ENCODE peak calls at places on chromosomes 3 and 15, in six cellular contexts. H, P, D, V, X and J are unnamed samples. For H3K27me3, the result is how much of the 10 kb centered on the place peaks cover.

GRCh38 chr15:88504445-88504844 is 36.9 kb downstream of the MRPS11 start:
- DNase-seq in V (no peak), H (no peak), D (no peak), X (no peak), P (no peak), J (no peak)

GRCh38 chr15:96362759-96363678 is 32.5 kb downstream of the NR2F2 start:
- DNase-seq in V (no peak), H (peak), X (no peak), P (no peak), D (no peak), J (no peak)

GRCh38 chr3:48226959-48227358 is 3.7 kb downstream of the CAMP start:
- DNase-seq in V (no peak), P (peak), H (no peak), D (no peak), X (no peak), J (no peak)

GRCh38 chr3:94162700-94163099 is 99.8 kb downstream of the NSUN3 start:
- DNase-seq in D (no peak), V (no peak), H (no peak), P (no peak), X (no peak), J (no peak)

GRCh38 chr3:134803051-134803505 is 8.0 kb downstream of the EPHB1 start:
- DNase-seq in V (no peak), P (no peak), D (no peak), H (no peak), X (no peak), J (no peak)

GRCh38 chr3:156311930-156312329 is 191.6 kb downstream of the KCNAB1 start:
- DNase-seq in V (no peak), H (no peak), P (no peak), D (no peak), X (no peak), J (no peak)

GRCh38 chr3:139646505-139646904 is 31.3 kb downstream of the NMNAT3 start:
- DNase-seq in H (no peak), X (no peak), P (no peak), V (no peak), D (no peak), J (no peak)

GRCh38 chr3:105254154-105254553 is 112.6 kb upstream of the ALCAM start:
- DNase-seq in P (no peak), H (no peak), X (no peak), D (no peak), V (no peak), J (no peak)

GRCh38 chr3:69628956-69629355 is 110.3 kb upstream of the MITF start:
- DNase-seq in V (no peak), H (no peak), P (no peak), X (no peak), D (no peak), J (no peak)

GRCh38 chr3:106428565-106428994 is 559.8 kb upstream of the CBLB start:
- DNase-seq in D (no peak), X (no peak), H (no peak), P (no peak), V (no peak), J (no peak)

GRCh38 chr15:80710635-80711553 is 15.8 kb downstream of the ABHD17C start:
- DNase-seq in V (no peak), H (no peak), P (no peak), D (no peak), X (no peak), J (no peak)

GRCh38 chr3:102018544-102018943 is 169.2 kb downstream of the NFKBIZ start:
- DNase-seq in V (no peak), P (no peak), H (no peak), X (no peak), D (no peak), J (no peak)
- H3K27me3 ChIP-seq in V (under half), P (under half), H (under half), X (under half), D (under half), J (under half)

DNA sequence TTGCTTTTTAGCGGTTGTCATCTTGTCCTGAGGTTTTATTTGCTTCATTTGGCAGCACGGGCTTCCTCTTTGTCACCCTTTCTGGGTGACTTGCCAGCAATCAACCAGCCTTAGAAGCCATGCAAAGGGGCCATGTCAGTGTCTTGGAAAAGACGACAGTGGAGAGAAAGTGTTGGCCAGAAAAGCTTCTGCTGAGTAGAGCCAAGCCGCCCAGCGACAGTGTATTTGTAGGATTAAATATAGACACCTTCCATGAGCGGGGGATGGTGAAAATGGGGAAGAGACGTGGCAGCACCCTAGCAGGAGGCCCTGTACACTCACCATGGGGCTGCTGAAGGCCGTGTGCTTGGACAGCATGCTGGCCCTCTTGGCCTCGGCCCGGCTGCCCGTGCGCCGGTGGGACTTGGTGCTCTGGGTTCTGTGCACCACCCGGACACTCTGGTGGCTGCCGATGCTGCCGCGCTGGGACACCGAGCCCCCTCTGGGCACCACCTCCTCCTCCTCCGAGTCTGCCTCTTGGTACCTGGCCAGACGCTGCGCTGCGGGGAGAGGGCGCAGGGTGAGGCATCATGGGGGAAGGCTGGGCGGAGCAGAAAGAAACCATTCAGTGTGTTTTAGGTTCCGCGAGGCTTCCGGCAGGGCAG is 145.1 kb downstream of the ATP10A start:
- DNase-seq in X (no peak), H (no peak), D (no peak), V (peak), P (no peak), J (peak)
- H3K27me3 ChIP-seq in X (under half), H (under half), D (under half), V (under half), P (under half), J (under half)

GRCh38 chr15:47514251-47514652 is 203.1 kb upstream of the SEMA6D start:
- DNase-seq in V (no peak), D (no peak), P (no peak), X (no peak), H (no peak), J (no peak)
- H3K27me3 ChIP-seq in V (under half), D (under half), P (under half), X (under half), H (under half), J (under half)

DNA sequence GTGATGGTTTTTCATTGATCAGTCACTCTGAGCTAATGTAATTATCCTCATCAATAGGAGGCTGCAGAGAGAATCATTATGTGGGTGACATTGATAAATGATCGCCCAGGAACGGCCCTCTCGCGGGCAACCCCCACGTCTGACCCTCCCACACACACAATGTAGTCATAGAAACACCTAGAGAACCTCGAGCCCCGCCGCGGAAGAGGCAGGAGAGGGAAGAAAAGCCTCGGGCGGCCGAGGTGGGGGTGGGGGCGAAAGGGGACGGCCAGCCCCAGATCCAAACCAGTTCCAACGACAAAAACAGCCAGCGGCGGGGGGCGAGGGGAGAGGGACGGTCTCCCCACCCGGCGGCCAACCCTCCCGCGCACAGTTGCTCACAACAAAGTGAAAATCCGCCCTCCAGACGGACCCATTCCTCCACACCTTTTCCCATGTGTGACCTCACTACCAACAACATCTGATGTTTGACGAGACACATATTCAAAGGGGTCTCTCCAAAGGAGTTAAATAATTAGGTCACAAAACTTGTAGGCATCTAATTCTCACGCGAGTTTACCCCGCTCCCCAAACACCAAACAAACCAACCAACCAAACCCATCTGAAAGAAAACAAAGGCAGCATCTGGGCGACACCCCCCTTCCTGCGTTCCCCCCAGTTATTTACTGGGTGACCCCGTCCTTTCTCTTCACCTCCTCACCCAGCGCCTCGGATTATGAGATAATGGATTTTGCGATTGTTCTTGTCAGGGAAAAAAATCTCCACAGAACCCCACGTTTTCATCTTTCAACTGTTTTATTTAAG is 212.9 kb downstream of the MEIS2 start:
- DNase-seq in X (peak), D (no peak), H (peak), V (peak), P (no peak), J (no peak)
- H3K27me3 ChIP-seq in X (under half), D (under half), H (half or more), V (under half), P (under half), J (half or more)

DNA sequence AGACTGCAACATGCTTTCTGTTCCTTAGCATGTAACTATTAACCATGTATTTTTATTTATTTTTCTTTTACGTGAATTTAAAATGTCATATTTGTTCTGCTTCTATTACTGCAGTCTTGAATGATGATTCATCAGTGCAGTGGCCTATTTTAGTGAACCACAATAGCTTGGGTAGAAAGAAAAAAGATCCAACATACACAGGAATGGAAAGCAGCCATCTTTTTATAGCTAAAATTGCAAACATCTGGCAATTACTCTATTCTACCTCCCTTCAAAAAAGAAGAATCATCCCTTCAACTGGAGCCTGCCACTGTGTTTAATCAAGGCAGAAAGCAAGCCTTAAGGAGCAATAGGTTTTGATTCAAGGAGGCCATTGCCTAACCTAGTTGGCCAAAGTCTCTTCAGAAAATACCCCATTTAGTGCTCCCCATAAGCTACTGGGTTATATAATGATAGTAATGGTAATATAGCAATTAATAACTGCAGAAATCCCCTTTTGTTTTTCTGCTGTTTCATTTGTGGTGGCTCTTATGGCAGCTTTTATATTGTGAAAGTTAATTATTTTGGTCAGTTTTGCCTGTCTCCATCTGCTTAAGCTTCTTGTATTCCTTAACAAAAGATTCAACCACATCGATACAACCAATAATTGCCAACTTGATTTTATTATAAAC is 267.3 kb downstream of the LPP start:
- DNase-seq in X (no peak), V (no peak), D (no peak), P (no peak), H (no peak), J (no peak)
- H3K27me3 ChIP-seq in X (under half), V (under half), D (under half), P (under half), H (under half), J (under half)

GRCh38 chr15:77633134-77633912 is 611 bp upstream of the LINGO1 start:
- DNase-seq in D (peak), V (peak), P (peak), X (peak), H (peak), J (peak)
- H3K27me3 ChIP-seq in D (under half), V (under half), P (under half), X (under half), H (under half), J (half or more)